ENCODE peak calls at places on chromosomes 5 and 9, in four cellular contexts. One of them, this sample, is unnamed.

GRCh38 chr9:127509955-127510299 is 58.6 kb downstream of the LRSAM1 start:
- DNase-seq in A549: no peak
- DNase-seq in GM23338: no peak
- DNase-seq in SK-N-SH: no peak
- DNase-seq in this sample: no peak

GRCh38 chr9:114538241-114538640 is 33.0 kb upstream of the WHRN start:
- DNase-seq in SK-N-SH: no peak
- DNase-seq in A549: peak; percentile 70
- DNase-seq in GM23338: peak; percentile 89
- DNase-seq in this sample: peak; percentile 37

GRCh38 chr5:9715891-9716335 is 85.8 kb upstream of the TAS2R1 start:
- DNase-seq in A549: no peak
- DNase-seq in SK-N-SH: no peak
- DNase-seq in GM23338: peak; percentile 9
- DNase-seq in this sample: no peak

GRCh38 chr5:132265336-132266030 is 8.0 kb downstream of the PDLIM4 start:
- DNase-seq in SK-N-SH: peak; percentile 74
- DNase-seq in A549: peak; percentile 73
- DNase-seq in GM23338: no peak
- DNase-seq in this sample: peak; percentile 23

GRCh38 chr5:50958852-50959457 is 292.5 kb downstream of the PARP8 start:
- DNase-seq in A549: peak; percentile 35
- DNase-seq in SK-N-SH: peak; percentile 59
- DNase-seq in GM23338: peak; percentile 74
- DNase-seq in this sample: peak; percentile 53

GRCh38 chr5:178090856-178091255 is 22.5 kb upstream of the N4BP3 start:
- DNase-seq in SK-N-SH: no peak
- DNase-seq in A549: no peak
- DNase-seq in GM23338: no peak
- DNase-seq in this sample: no peak

GRCh38 chr5:35129921-35130485 is 82.3 kb upstream of the AGXT2 start:
- DNase-seq in A549: no peak
- DNase-seq in SK-N-SH: no peak
- DNase-seq in GM23338: no peak
- DNase-seq in this sample: no peak

GRCh38 chr9:97318433-97318832 is 11.0 kb downstream of the CCDC180 start:
- DNase-seq in SK-N-SH: no peak
- DNase-seq in A549: no peak
- DNase-seq in GM23338: no peak
- DNase-seq in this sample: no peak

GRCh38 chr5:15748266-15748665 is 248.3 kb downstream of the FBXL7 start:
- DNase-seq in GM23338: no peak
- DNase-seq in SK-N-SH: no peak
- DNase-seq in A549: no peak
- DNase-seq in this sample: no peak

GRCh38 chr5:11520241-11520929 is 383.9 kb downstream of the CTNND2 start:
- DNase-seq in SK-N-SH: no peak
- DNase-seq in GM23338: no peak
- DNase-seq in A549: no peak
- DNase-seq in this sample: no peak

GRCh38 chr9:92180669-92181181 is 65.5 kb upstream of the SPTLC1 start:
- DNase-seq in GM23338: no peak
- DNase-seq in SK-N-SH: no peak
- DNase-seq in A549: no peak
- DNase-seq in this sample: peak; percentile 20

GRCh38 chr9:85404911-85405580 is 336.7 kb downstream of the AGTPBP1 start:
- DNase-seq in GM23338: no peak
- DNase-seq in SK-N-SH: no peak
- DNase-seq in A549: no peak
- DNase-seq in this sample: no peak

GRCh38 chr5:4571248-4571950 is 568.7 kb upstream of the ADAMTS16 start:
- DNase-seq in SK-N-SH: no peak
- DNase-seq in GM23338: peak; percentile 63
- DNase-seq in A549: no peak
- DNase-seq in this sample: no peak

GRCh38 chr5:73126957-73127356 is 6.6 kb downstream of the TMEM171 start:
- DNase-seq in SK-N-SH: no peak
- DNase-seq in A549: no peak
- DNase-seq in GM23338: no peak
- DNase-seq in this sample: no peak

GRCh38 chr5:166722939-166723338 is 1568.5 kb upstream of the WWC1 start:
- DNase-seq in GM23338: no peak
- DNase-seq in SK-N-SH: no peak
- DNase-seq in A549: peak; percentile 63
- DNase-seq in this sample: no peak

GRCh38 chr5:176817864-176818377 is 7.6 kb downstream of the UNC5A start:
- DNase-seq in GM23338: peak; percentile 83
- DNase-seq in A549: peak; percentile 62
- DNase-seq in SK-N-SH: peak; percentile 86
- DNase-seq in this sample: no peak

GRCh38 chr9:115161431-115161830 is 43.5 kb upstream of the TNC start:
- DNase-seq in SK-N-SH: no peak
- DNase-seq in GM23338: no peak
- DNase-seq in A549: no peak
- DNase-seq in this sample: no peak

GRCh38 chr9:91176426-91176825 is 185.3 kb downstream of the AUH start:
- DNase-seq in A549: no peak
- DNase-seq in SK-N-SH: no peak
- DNase-seq in GM23338: no peak
- DNase-seq in this sample: no peak

GRCh38 chr9:8486095-8486494 is 686.5 kb upstream of the DMAC1 start:
- DNase-seq in SK-N-SH: peak; percentile 8
- DNase-seq in GM23338: peak; percentile 78
- DNase-seq in A549: peak; percentile 13
- DNase-seq in this sample: no peak

GRCh38 chr5:39100851-39101396 is 26.7 kb upstream of the RICTOR start:
- DNase-seq in A549: peak; percentile 99
- DNase-seq in GM23338: no peak
- DNase-seq in SK-N-SH: no peak
- DNase-seq in this sample: peak; percentile 89

GRCh38 chr9:31137850-31138160 is 1246.6 kb upstream of the ACO1 start:
- DNase-seq in GM23338: no peak
- DNase-seq in SK-N-SH: no peak
- DNase-seq in A549: no peak
- DNase-seq in this sample: no peak

GRCh38 chr9:86112057-86112456 is 12.7 kb upstream of the GOLM1 start:
- DNase-seq in A549: no peak
- DNase-seq in SK-N-SH: no peak
- DNase-seq in GM23338: no peak
- DNase-seq in this sample: no peak

GRCh38 chr9:96107436-96107835 is 194.5 kb downstream of the HSD17B3 start:
- DNase-seq in SK-N-SH: no peak
- DNase-seq in A549: no peak
- DNase-seq in GM23338: no peak
- DNase-seq in this sample: no peak

GRCh38 chr9:137240321-137240840 is 706 bp upstream of the TUBB4B start:
- DNase-seq in SK-N-SH: peak; percentile 84
- DNase-seq in A549: peak; percentile 80
- DNase-seq in GM23338: no peak
- DNase-seq in this sample: no peak

GRCh38 chr5:89996892-89997291 is 412.7 kb downstream of the CETN3 start:
- DNase-seq in GM23338: no peak
- DNase-seq in SK-N-SH: no peak
- DNase-seq in A549: no peak
- DNase-seq in this sample: no peak

GRCh38 chr9:93610206-93610605 is 33.8 kb downstream of the PHF2 start:
- DNase-seq in SK-N-SH: no peak
- DNase-seq in A549: no peak
- DNase-seq in GM23338: no peak
- DNase-seq in this sample: no peak

GRCh38 chr5:5615569-5615968 is 193.1 kb downstream of the ICE1 start:
- DNase-seq in GM23338: no peak
- DNase-seq in A549: no peak
- DNase-seq in SK-N-SH: peak; percentile 36
- DNase-seq in this sample: no peak

GRCh38 chr9:37583522-37584121 is 7.4 kb upstream of the FBXO10 start:
- DNase-seq in SK-N-SH: no peak
- DNase-seq in GM23338: no peak
- DNase-seq in A549: no peak
- DNase-seq in this sample: no peak

GRCh38 chr9:78035369-78035993 is 3.9 kb upstream of the GNAQ start:
- DNase-seq in GM23338: peak; percentile 86
- DNase-seq in SK-N-SH: peak; percentile 65
- DNase-seq in A549: peak; percentile 80
- DNase-seq in this sample: peak; percentile 69

GRCh38 chr5:36570268-36570667 is 36.1 kb upstream of the SLC1A3 start:
- DNase-seq in SK-N-SH: no peak
- DNase-seq in GM23338: no peak
- DNase-seq in A549: no peak
- DNase-seq in this sample: no peak

GRCh38 chr9:124077915-124078572 is 66.5 kb downstream of the LHX2 start:
- DNase-seq in A549: no peak
- DNase-seq in SK-N-SH: no peak
- DNase-seq in GM23338: no peak
- DNase-seq in this sample: peak; percentile 34

GRCh38 chr5:94802450-94802849 is 184.0 kb downstream of the SLF1 start:
- DNase-seq in GM23338: peak; percentile 70
- DNase-seq in SK-N-SH: no peak
- DNase-seq in A549: no peak
- DNase-seq in this sample: no peak

GRCh38 chr5:172618574-172619365 is 22.3 kb upstream of the NEURL1B start:
- DNase-seq in GM23338: no peak
- DNase-seq in A549: no peak
- DNase-seq in SK-N-SH: no peak
- DNase-seq in this sample: no peak
- H3K4me1 ChIP-seq in GM23338: peaks cover 10% of the 10 kb centered on the region
- H3K4me1 ChIP-seq in A549: no peaks in the 10 kb centered on the region
- H3K4me1 ChIP-seq in SK-N-SH: no peaks in the 10 kb centered on the region
- H3K4me1 ChIP-seq in this sample: peaks cover 7% of the 10 kb centered on the region

GRCh38 chr9:120557205-120557604 is 22.8 kb downstream of the CDK5RAP2 start:
- DNase-seq in GM23338: no peak
- DNase-seq in SK-N-SH: no peak
- DNase-seq in A549: no peak
- DNase-seq in this sample: no peak
- TF ChIP-seq REST in GM23338: no peak
- TF ChIP-seq REST in SK-N-SH: no peak
- TF ChIP-seq REST in A549: no peak
- TF ChIP-seq REST in this sample: no peak

GRCh38 chr5:994272-994607 is 14.4 kb upstream of the NKD2 start:
- DNase-seq in GM23338: no peak
- DNase-seq in SK-N-SH: no peak
- DNase-seq in A549: no peak
- DNase-seq in this sample: no peak
- H3K4me1 ChIP-seq in GM23338: no peaks in the 10 kb centered on the region
- H3K4me1 ChIP-seq in SK-N-SH: peaks cover 4% of the 10 kb centered on the region
- H3K4me1 ChIP-seq in A549: no peaks in the 10 kb centered on the region
- H3K4me1 ChIP-seq in this sample: peaks cover 34% of the 10 kb centered on the region

DNA sequence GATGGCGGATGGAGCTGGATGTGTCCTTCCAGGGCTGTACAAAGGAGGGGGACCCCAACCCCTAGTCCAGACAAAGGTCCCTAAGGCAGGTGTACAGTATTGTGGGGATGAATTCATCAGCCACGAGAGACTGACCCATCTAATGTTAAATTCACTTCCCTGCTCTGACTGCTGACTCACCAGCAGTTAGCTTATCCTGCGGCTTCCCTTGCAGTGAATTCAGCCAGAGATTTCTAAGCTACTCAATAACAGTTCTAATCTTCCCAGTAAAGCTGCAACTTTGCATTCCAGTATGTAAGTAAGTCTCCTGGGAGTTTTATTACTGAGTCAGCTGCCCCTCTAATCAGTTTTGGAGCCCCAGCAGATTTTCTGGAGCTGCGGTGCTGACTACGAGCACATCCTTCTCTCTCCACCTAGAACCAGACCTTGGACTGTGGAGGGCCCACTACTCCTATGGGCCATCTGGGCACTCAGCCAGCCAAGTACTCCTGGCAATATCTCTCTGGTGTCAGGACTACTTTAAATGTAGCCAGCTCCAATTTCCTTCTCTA is 16.1 kb downstream of the B4GALT1 start:
- DNase-seq in A549: peak; percentile 53
- DNase-seq in SK-N-SH: no peak
- DNase-seq in GM23338: no peak
- DNase-seq in this sample: peak; percentile 63
- TF ChIP-seq REST in A549: no peak
- TF ChIP-seq REST in SK-N-SH: no peak
- TF ChIP-seq REST in GM23338: no peak
- TF ChIP-seq REST in this sample: no peak

DNA sequence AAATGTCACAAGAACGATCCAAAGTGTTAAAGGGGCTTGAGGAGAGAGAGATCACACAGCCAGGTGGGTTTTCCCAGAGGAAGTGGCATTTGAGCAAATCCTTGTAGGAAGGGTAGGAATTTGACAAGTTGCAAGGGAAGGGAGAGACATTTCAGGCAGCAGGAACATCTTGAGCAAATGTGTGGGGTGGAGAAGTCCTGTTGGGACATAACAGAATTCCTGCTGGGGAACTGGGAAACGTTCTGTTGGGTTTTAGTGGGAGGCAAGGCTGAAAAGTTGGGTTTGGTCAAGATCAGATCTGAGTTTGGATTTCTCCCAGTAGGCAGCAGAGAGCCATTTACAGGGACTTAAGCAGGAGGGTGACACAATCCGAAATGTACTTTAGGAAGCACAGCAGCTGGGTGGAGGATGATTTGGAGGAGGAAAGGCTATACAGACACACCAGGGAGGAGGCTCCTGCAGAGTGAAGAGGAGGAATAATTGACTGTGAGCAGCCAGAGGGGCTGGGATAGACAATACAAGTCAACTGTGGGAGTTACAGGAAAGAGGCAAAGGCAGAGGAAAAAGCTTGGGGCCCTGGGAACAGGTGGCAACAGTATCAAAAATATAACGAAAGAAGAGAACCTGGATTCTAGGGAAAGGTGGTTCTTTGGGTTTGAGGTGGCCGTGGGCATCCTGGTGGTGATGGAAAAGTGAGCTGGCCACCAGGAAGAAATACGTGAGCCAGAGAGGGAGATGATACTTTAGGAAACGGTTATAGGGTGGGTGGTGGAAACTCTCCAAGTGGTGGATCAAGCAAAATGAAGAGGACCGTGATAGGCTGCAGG is 3.1 kb upstream of the ZSWIM6 start:
- DNase-seq in SK-N-SH: no peak
- DNase-seq in A549: no peak
- DNase-seq in GM23338: peak; percentile 8
- DNase-seq in this sample: no peak
- H3K4me1 ChIP-seq in SK-N-SH: peaks cover 10% of the 10 kb centered on the region
- H3K4me1 ChIP-seq in A549: peaks cover 27% of the 10 kb centered on the region
- H3K4me1 ChIP-seq in GM23338: peaks cover 17% of the 10 kb centered on the region
- H3K4me1 ChIP-seq in this sample: peaks cover 42% of the 10 kb centered on the region

GRCh38 chr5:163938595-163938994 is 433.2 kb downstream of the MAT2B start:
- DNase-seq in A549: no peak
- DNase-seq in SK-N-SH: no peak
- DNase-seq in GM23338: no peak
- DNase-seq in this sample: peak; percentile 15
- TF ChIP-seq REST in A549: no peak
- TF ChIP-seq REST in SK-N-SH: no peak
- TF ChIP-seq REST in GM23338: no peak
- TF ChIP-seq REST in this sample: no peak

DNA sequence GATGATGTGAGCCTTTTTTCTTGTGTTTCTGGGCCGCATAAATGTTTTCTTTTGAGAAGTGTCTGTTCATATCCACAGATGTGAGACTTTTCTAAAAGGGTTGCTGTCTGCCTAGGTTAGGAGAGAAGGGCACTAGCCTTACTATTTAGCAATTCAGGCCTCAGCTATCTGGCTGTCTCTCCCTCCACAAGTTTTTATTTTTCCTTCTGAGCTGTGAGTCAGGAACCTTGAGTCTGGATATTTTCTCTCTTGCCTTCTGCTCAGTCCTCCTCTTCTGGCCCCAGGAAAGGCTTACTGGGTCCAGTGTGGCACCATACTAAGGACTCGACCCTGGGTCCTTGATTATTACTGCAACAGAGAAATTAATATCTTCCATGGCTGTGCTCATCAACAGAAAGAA is 187.6 kb downstream of the CSNK1G3 start:
- DNase-seq in A549: no peak
- DNase-seq in GM23338: no peak
- DNase-seq in SK-N-SH: no peak
- DNase-seq in this sample: no peak
- H3K4me1 ChIP-seq in A549: peaks cover 15% of the 10 kb centered on the region
- H3K4me1 ChIP-seq in GM23338: no peaks in the 10 kb centered on the region
- H3K4me1 ChIP-seq in SK-N-SH: no peaks in the 10 kb centered on the region
- H3K4me1 ChIP-seq in this sample: no peaks in the 10 kb centered on the region

This sample was measured in HepG2.